ENCODE peak calls at places on chromosome 7, in six cellular contexts. J is endodermal cell; V is bronchial epithelial cell; U is adrenal gland; G is mammary epithelial cell; Y is CD8-positive, alpha-beta memory T cell. C is an unnamed sample. For H3K27me3, the result is how much of the 10 kb centered on the place peaks cover.

GRCh38 chr7:143181349-143181748 is 1.9 kb upstream of the TAS2R39 start:
- DNase-seq in G (no peak), U (no peak), Y (no peak), V (no peak), J (no peak), C (no peak)

GRCh38 chr7:157402911-157403534 is 66.2 kb downstream of the DNAJB6 start:
- DNase-seq in Y (no peak), G (no peak), J (no peak), U (no peak), V (no peak), C (no peak)

GRCh38 chr7:53218730-53219504 is 183.5 kb downstream of the POM121L12 start:
- DNase-seq in V (no peak), G (no peak), U (no peak), J (peak), Y (no peak), C (no peak)

GRCh38 chr7:146235210-146235609 is 118.6 kb downstream of the CNTNAP2 start:
- DNase-seq in Y (no peak), U (no peak), V (no peak), J (no peak), G (no peak), C (no peak)

GRCh38 chr7:155644971-155645509 is 579 bp downstream of the RBM33 start:
- DNase-seq in U (peak), G (peak), J (peak), V (no peak), Y (peak), C (peak)

GRCh38 chr7:155371331-155371883 is 73.7 kb downstream of the INSIG1 start:
- DNase-seq in V (no peak), J (peak), G (no peak), U (no peak), Y (no peak), C (no peak)

GRCh38 chr7:102146989-102147388 is 139.7 kb upstream of the SH2B2 start:
- DNase-seq in G (no peak), V (no peak), Y (no peak), U (peak), J (no peak), C (no peak)

GRCh38 chr7:24741691-24742639 is 15.3 kb downstream of the GSDME start:
- DNase-seq in V (peak), Y (no peak), U (peak), J (no peak), G (peak), C (peak)

GRCh38 chr7:103150192-103150591 is 1.3 kb upstream of the NAPEPLD start:
- DNase-seq in U (no peak), V (peak), G (peak), J (no peak), Y (no peak), C (no peak)

GRCh38 chr7:157996359-157997079 is 591.1 kb downstream of the PTPRN2 start:
- DNase-seq in U (no peak), V (no peak), J (no peak), Y (no peak), G (no peak), C (no peak)

GRCh38 chr7:36372156-36372555 is 17.5 kb upstream of the ANLN start:
- DNase-seq in G (no peak), J (no peak), U (no peak), Y (no peak), V (peak), C (no peak)

GRCh38 chr7:157497744-157498541 is 161.1 kb downstream of the DNAJB6 start:
- DNase-seq in Y (no peak), U (peak), J (peak), G (no peak), V (no peak), C (peak)

GRCh38 chr7:140456627-140457051 is 22.7 kb downstream of the MKRN1 start:
- DNase-seq in Y (no peak), U (no peak), V (peak), J (no peak), G (no peak), C (no peak)

DNA sequence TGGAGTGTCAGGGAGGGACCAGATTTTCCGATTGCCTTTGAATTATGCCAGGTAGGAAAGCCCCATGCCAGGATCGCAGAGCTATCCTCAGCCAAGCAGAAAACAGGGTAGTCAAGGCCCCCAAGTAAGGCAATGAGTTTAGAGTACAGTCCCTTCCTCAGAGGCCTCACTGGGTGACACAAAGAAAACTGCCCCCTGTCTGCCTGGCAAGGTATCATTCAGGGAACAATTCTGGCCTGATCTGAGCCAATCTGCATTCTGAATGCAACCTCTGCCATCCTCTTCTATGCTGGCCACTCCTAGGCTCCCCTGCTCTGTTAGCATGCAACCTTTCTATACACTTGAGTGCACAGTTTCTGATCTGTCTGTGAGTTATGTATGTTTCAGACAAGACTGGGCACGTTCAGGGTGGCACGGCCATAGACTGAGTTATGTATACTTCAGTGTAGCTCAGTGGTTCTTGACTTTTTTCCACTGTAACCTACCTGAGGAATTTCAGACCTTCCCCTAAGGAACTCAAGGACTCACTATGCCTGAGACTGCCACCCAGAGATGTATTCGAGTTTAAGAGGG is 336.8 kb downstream of the PLXNA4 start:
- DNase-seq in J (no peak), G (peak), U (no peak), V (peak), Y (no peak), C (no peak)
- H3K27me3 ChIP-seq in J (under half), G (under half), U (under half), V (under half), Y (under half), C (under half)

DNA sequence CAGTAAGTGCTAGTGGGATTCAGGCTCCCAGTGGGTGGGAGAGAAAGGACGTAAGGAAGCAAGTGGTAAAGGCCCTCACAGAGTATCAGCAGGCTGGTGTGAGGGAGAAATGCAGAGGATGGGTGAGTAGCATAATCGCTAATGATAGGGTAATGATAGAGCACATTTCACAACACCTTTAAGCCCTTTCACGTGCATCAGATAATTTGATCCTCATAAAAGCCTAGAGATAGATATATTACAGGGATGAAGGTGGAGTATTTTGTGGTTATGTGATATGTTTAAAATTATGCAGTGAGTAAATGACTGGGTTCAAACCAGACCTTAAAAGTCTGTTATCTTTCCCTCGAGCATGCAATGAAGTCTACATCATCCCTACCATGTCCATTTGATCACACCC is 10.3 kb downstream of the LEP start:
- DNase-seq in U (no peak), V (no peak), Y (no peak), G (no peak), J (no peak), C (no peak)
- H3K27me3 ChIP-seq in U (under half), V (under half), Y (under half), G (under half), J (under half), C (under half)

GRCh38 chr7:31370610-31371009 is 30.1 kb upstream of the NEUROD6 start:
- DNase-seq in J (peak), V (no peak), U (no peak), Y (no peak), G (no peak), C (no peak)
- H3K27me3 ChIP-seq in J (under half), V (under half), U (under half), Y (under half), G (under half), C (under half)

DNA sequence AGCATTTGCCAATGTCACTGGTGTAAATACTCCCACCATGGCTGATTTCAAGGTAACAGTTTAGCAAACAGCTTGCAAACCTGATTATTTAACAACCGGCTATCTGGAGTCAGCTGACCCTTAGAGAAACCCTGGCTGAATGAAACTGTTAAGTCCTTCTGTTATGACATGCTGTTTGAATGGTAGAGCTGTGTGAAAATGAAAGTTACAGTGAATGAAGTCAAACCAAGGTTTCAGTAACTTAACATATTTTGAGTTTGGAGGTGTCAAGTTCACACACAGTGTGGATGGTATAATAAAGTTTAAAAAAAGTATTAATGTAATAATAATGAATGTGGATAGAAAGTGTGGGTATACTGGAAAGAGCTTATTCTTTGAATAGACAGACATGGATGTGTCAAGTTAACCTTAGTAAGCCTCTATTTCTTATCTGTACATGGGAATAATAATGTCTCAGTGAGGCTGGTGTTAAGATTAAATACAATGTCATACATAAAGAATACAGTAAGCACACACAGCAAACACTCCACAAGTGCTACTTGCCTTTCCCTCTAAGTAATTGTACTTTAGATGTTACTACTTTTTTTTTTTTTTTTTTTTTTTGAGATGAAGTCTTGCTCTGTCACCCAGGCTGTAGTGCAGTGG is 150.4 kb downstream of the TAX1BP1 start:
- DNase-seq in G (no peak), Y (no peak), J (no peak), V (no peak), U (no peak), C (no peak)
- H3K27me3 ChIP-seq in G (under half), Y (under half), J (under half), V (under half), U (under half), C (under half)

C was measured in uterus.